ENCODE peak calls at places on chromosomes 3 and 15, in ten cellular contexts. O is transverse colon, N is stomach, U is ovary, F is SK-N-SH, L is K562, V is tibial nerve, Q is suprapubic skin, X is sigmoid colon, D is esophagus muscularis mucosa. K is an unnamed sample.

GRCh38 chr15:79595995-79596622 is 164.0 kb downstream of the MINAR1 start:
- DNase-seq in O (peak; percentile 47), N (peak; percentile 60), U (no peak), F (peak; percentile 84), L (peak; percentile 96), V (no peak), Q (no peak), X (no peak), D (peak; percentile 88), K (no peak)

GRCh38 chr3:157176108-157176507 is 16.2 kb upstream of the CCNL1 start:
- DNase-seq in O (no peak), N (no peak), U (peak; percentile 19), F (peak; percentile 68), L (no peak), V (no peak), Q (no peak), X (no peak), D (no peak), K (no peak)

GRCh38 chr15:35477853-35478252 is 68.1 kb downstream of the DPH6 start:
- DNase-seq in O (no peak), N (no peak), U (no peak), F (peak; percentile 33), L (no peak), V (no peak), Q (no peak), X (no peak), D (no peak), K (no peak)

GRCh38 chr15:27486036-27486435 is 515.1 kb downstream of the GABRG3 start:
- DNase-seq in O (no peak), N (no peak), U (no peak), F (no peak), L (no peak), V (no peak), Q (no peak), X (no peak), D (no peak), K (no peak)

GRCh38 chr15:76932090-76932966 is 779 bp downstream of the RCN2 start:
- DNase-seq in O (no peak), N (no peak), U (no peak), F (no peak), L (no peak), V (no peak), Q (no peak), X (no peak), D (no peak), K (no peak)

GRCh38 chr15:62975515-62975914 is 67.0 kb upstream of the TPM1 start:
- DNase-seq in O (peak; percentile 45), N (no peak), U (no peak), F (no peak), L (no peak), V (no peak), Q (no peak), X (no peak), D (no peak), K (no peak)

GRCh38 chr3:55605837-55606236 is 118.7 kb upstream of the WNT5A start:
- DNase-seq in O (no peak), N (no peak), U (no peak), F (no peak), L (no peak), V (no peak), Q (no peak), X (no peak), D (no peak), K (no peak)

GRCh38 chr3:123333401-123333800 is 115.5 kb downstream of the ADCY5 start:
- DNase-seq in O (no peak), N (no peak), U (no peak), F (no peak), L (no peak), V (no peak), Q (no peak), X (peak; percentile 55), D (no peak), K (peak; percentile 72)

GRCh38 chr3:17183951-17184550 is 299.3 kb downstream of the PLCL2 start:
- DNase-seq in O (no peak), N (no peak), U (no peak), F (no peak), L (peak; percentile 27), V (no peak), Q (no peak), X (no peak), D (no peak), K (no peak)

GRCh38 chr3:78645628-78646310 is 1122.0 kb downstream of the ROBO1 start:
- DNase-seq in O (no peak), N (no peak), U (no peak), F (peak; percentile 36), L (peak; percentile 35), V (no peak), Q (no peak), X (no peak), D (no peak), K (no peak)

GRCh38 chr15:79329186-79329611 is 18.3 kb downstream of the TMED3 start:
- DNase-seq in O (no peak), N (no peak), U (no peak), F (no peak), L (no peak), V (no peak), Q (no peak), X (no peak), D (peak; percentile 55), K (no peak)

GRCh38 chr3:104952587-104952986 is 414.1 kb upstream of the ALCAM start:
- DNase-seq in O (no peak), N (peak; percentile 52), U (no peak), F (no peak), L (no peak), V (no peak), Q (no peak), X (no peak), D (no peak), K (no peak)

GRCh38 chr15:100152463-100152862 is 189.3 kb downstream of the ADAMTS17 start:
- DNase-seq in O (no peak), N (no peak), U (no peak), F (no peak), L (no peak), V (no peak), Q (no peak), X (no peak), D (no peak), K (no peak)

GRCh38 chr3:176920806-176921205 is 276.5 kb downstream of the TBL1XR1 start:
- DNase-seq in O (no peak), N (no peak), U (no peak), F (no peak), L (no peak), V (no peak), Q (no peak), X (no peak), D (peak; percentile 50), K (no peak)

GRCh38 chr3:60240558-60240957 is 1010.7 kb downstream of the FHIT start:
- DNase-seq in O (peak; percentile 15), N (no peak), U (no peak), F (no peak), L (no peak), V (no peak), Q (no peak), X (no peak), D (no peak), K (no peak)

DNA sequence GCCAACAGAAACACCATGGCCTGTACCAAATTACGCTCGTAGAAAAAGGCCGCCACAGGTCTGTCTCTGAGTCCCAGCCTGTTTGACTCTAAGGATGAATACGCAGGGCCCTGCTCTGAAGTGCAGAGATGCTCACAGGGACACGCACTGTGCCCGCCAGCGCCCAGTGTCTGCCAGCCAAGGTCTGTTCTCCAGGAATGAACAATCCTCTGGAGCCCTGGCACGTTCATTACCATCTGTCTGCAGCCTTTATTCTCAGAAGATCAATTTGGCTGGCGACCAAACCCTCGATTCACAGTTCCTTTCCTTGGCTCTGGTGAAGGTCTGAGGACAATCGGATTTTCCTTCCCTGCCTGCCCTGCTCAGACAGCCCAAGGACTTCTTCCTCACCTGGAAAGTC is 66.3 kb downstream of the NIPA2 start:
- DNase-seq in O (no peak), N (no peak), U (no peak), F (no peak), L (no peak), V (no peak), Q (no peak), X (no peak), D (no peak), K (no peak)
- TF ChIP-seq EP300 in O (no peak), N (no peak), U (no peak), F (no peak), L (no peak), V (no peak), Q (no peak), X (no peak), D (no peak), K (no peak)

GRCh38 chr15:32870240-32871033 is 152.6 kb downstream of the GREM1 start:
- DNase-seq in O (peak; percentile 29), N (peak; percentile 30), U (no peak), F (no peak), L (peak; percentile 14), V (no peak), Q (no peak), X (no peak), D (no peak), K (no peak)
- H3K27ac ChIP-seq in O (no peak overlapping the region), N (peak overlapping the region; percentile 79), U (no peak overlapping the region), F (peak overlapping the region; percentile 51), L (no peak overlapping the region), V (no peak overlapping the region), Q (no peak overlapping the region), X (peak overlapping the region; percentile 87), D (peak overlapping the region; percentile 84), K (no peak overlapping the region)

GRCh38 chr15:52324109-52324508 is 28.5 kb upstream of the MYO5C start:
- DNase-seq in O (no peak), N (no peak), U (no peak), F (no peak), L (no peak), V (no peak), Q (no peak), X (no peak), D (no peak), K (no peak)
- H3K36me3 ChIP-seq in O (no peaks in the 10 kb centered on the region), N (peaks cover 21% of the 10 kb centered on the region), U (no peaks in the 10 kb centered on the region), F (peaks cover 20% of the 10 kb centered on the region), L (no peaks in the 10 kb centered on the region), V (peaks cover 78% of the 10 kb centered on the region), Q (peaks cover 74% of the 10 kb centered on the region), X (peaks cover 72% of the 10 kb centered on the region), D (peaks cover 19% of the 10 kb centered on the region), K (no peaks in the 10 kb centered on the region)

GRCh38 chr3:30372837-30373236 is 233.6 kb upstream of the TGFBR2 start:
- DNase-seq in O (no peak), N (no peak), U (no peak), F (no peak), L (no peak), V (no peak), Q (no peak), X (no peak), D (no peak), K (no peak)

GRCh38 chr3:30370681-30371271 is 235.6 kb upstream of the TGFBR2 start:
- DNase-seq in O (no peak), N (no peak), U (no peak), F (no peak), L (no peak), V (no peak), Q (no peak), X (no peak), D (no peak), K (no peak)

GRCh38 chr3:30368978-30369377 is 237.4 kb upstream of the TGFBR2 start:
- DNase-seq in O (no peak), N (no peak), U (no peak), F (no peak), L (no peak), V (no peak), Q (no peak), X (no peak), D (no peak), K (no peak)
- TF ChIP-seq EP300 in O (no peak), N (no peak), U (no peak), F (no peak), L (no peak), V (no peak), Q (no peak), X (no peak), D (no peak), K (no peak)

GRCh38 chr15:73685981-73686380 is 1.8 kb downstream of the CD276 start:
- DNase-seq in O (no peak), N (no peak), U (no peak), F (no peak), L (no peak), V (no peak), Q (no peak), X (no peak), D (no peak), K (no peak)
- H3K27ac ChIP-seq in O (peak overlapping the region; percentile 24), N (no peak overlapping the region), U (no peak overlapping the region), F (no peak overlapping the region), L (no peak overlapping the region), V (no peak overlapping the region), Q (peak overlapping the region; percentile 94), X (peak overlapping the region; percentile 45), D (peak overlapping the region; percentile 88), K (no peak overlapping the region)